ENCODE peak calls at places on chromosomes 2 and 18, in four cellular contexts. One of them, this sample, is unnamed.

GRCh38 chr2:71631411-71631931 is 178.1 kb downstream of the DYSF start:
- DNase-seq in HCT116: no peak
- DNase-seq in heart right ventricle: no peak
- DNase-seq in iPS DF 6.9: no peak
- DNase-seq in this sample: no peak

GRCh38 chr2:132669854-132670103 is 226 bp downstream of the LYPD1 start:
- DNase-seq in iPS DF 6.9: no peak
- DNase-seq in HCT116: no peak
- DNase-seq in heart right ventricle: no peak
- DNase-seq in this sample: no peak

GRCh38 chr2:230983566-230983965 is 12.4 kb upstream of the SPATA3 start:
- DNase-seq in iPS DF 6.9: no peak
- DNase-seq in HCT116: no peak
- DNase-seq in heart right ventricle: no peak
- DNase-seq in this sample: no peak

GRCh38 chr2:163711244-163711643 is 24.6 kb downstream of the FIGN start:
- DNase-seq in heart right ventricle: no peak
- DNase-seq in iPS DF 6.9: no peak
- DNase-seq in HCT116: no peak
- DNase-seq in this sample: no peak

GRCh38 chr2:100272848-100273329 is 49.4 kb downstream of the LONRF2 start:
- DNase-seq in HCT116: no peak
- DNase-seq in heart right ventricle: peak; percentile 36
- DNase-seq in iPS DF 6.9: no peak
- DNase-seq in this sample: no peak

GRCh38 chr2:43759195-43759594 is 14.6 kb upstream of the DYNC2LI1 start:
- DNase-seq in heart right ventricle: no peak
- DNase-seq in iPS DF 6.9: no peak
- DNase-seq in HCT116: peak; percentile 23
- DNase-seq in this sample: peak; percentile 17

GRCh38 chr2:241130316-241130715 is 19.0 kb downstream of the PASK start:
- DNase-seq in HCT116: no peak
- DNase-seq in iPS DF 6.9: no peak
- DNase-seq in heart right ventricle: no peak
- DNase-seq in this sample: no peak

GRCh38 chr2:174337337-174338154 is 2.8 kb downstream of the SP9 start:
- DNase-seq in iPS DF 6.9: no peak
- DNase-seq in HCT116: no peak
- DNase-seq in heart right ventricle: no peak
- DNase-seq in this sample: peak; percentile 31

GRCh38 chr2:136086253-136087016 is 31.5 kb downstream of the CXCR4 start:
- DNase-seq in HCT116: no peak
- DNase-seq in iPS DF 6.9: no peak
- DNase-seq in heart right ventricle: no peak
- DNase-seq in this sample: no peak

GRCh38 chr2:172242968-172243367 is 140.3 kb upstream of the DLX2 start:
- DNase-seq in HCT116: no peak
- DNase-seq in iPS DF 6.9: no peak
- DNase-seq in heart right ventricle: no peak
- DNase-seq in this sample: no peak

GRCh38 chr2:219689676-219690628 is 62.5 kb downstream of the SLC4A3 start:
- DNase-seq in HCT116: no peak
- DNase-seq in heart right ventricle: no peak
- DNase-seq in iPS DF 6.9: no peak
- DNase-seq in this sample: peak; percentile 31

GRCh38 chr2:236608308-236608564 is 38.6 kb downstream of the ACKR3 start:
- DNase-seq in HCT116: no peak
- DNase-seq in iPS DF 6.9: no peak
- DNase-seq in heart right ventricle: no peak
- DNase-seq in this sample: no peak

GRCh38 chr18:25561923-25562322 is 210.0 kb upstream of the ZNF521 start:
- DNase-seq in HCT116: no peak
- DNase-seq in heart right ventricle: no peak
- DNase-seq in iPS DF 6.9: peak; percentile 11
- DNase-seq in this sample: peak; percentile 7

GRCh38 chr2:215590353-215590752 is 154.5 kb upstream of the FN1 start:
- DNase-seq in HCT116: no peak
- DNase-seq in heart right ventricle: no peak
- DNase-seq in iPS DF 6.9: no peak
- DNase-seq in this sample: peak; percentile 6

GRCh38 chr2:181170256-181170655 is 189.9 kb downstream of the UBE2E3 start:
- DNase-seq in HCT116: no peak
- DNase-seq in heart right ventricle: no peak
- DNase-seq in iPS DF 6.9: no peak
- DNase-seq in this sample: no peak

GRCh38 chr2:119699016-119699606 is 20.1 kb downstream of the TMEM177 start:
- DNase-seq in iPS DF 6.9: no peak
- DNase-seq in HCT116: no peak
- DNase-seq in heart right ventricle: no peak
- DNase-seq in this sample: no peak

GRCh38 chr2:45269149-45269793 is 260.0 kb upstream of the SIX2 start:
- DNase-seq in heart right ventricle: no peak
- DNase-seq in iPS DF 6.9: no peak
- DNase-seq in HCT116: no peak
- DNase-seq in this sample: peak; percentile 28

GRCh38 chr18:43396266-43396665 is 119.0 kb upstream of the SYT4 start:
- DNase-seq in HCT116: no peak
- DNase-seq in heart right ventricle: no peak
- DNase-seq in iPS DF 6.9: peak; percentile 5
- DNase-seq in this sample: no peak

GRCh38 chr2:58852905-58853304 is 611.8 kb upstream of the FANCL start:
- DNase-seq in HCT116: no peak
- DNase-seq in iPS DF 6.9: no peak
- DNase-seq in heart right ventricle: no peak
- DNase-seq in this sample: no peak

GRCh38 chr2:202033317-202034248 is at the start of gene FZD7:
- DNase-seq in HCT116: peak; percentile 77
- DNase-seq in iPS DF 6.9: no peak
- DNase-seq in heart right ventricle: peak; percentile 93
- DNase-seq in this sample: peak; percentile 93

GRCh38 chr2:74917702-74918619 is 40.5 kb upstream of the POLE4 start:
- DNase-seq in heart right ventricle: no peak
- DNase-seq in HCT116: no peak
- DNase-seq in iPS DF 6.9: no peak
- DNase-seq in this sample: peak; percentile 19

DNA sequence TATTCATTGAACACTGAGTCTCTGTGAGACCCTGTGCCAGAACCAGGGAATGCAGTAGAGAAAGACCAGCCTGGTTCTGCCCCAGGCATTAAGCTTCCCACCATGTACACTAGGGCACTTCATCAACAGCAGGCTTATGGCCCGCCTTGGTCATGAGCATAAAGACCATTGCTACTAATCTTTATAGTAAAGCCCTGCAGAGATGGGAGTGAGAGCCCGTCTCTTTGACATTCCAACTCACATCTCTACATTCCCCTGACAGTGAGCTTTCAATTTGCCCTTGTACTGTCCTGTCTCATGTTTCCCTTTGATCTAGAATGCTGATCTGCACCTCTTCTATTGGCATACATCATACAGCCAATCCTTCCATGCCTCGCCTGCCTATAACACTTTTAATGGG is 211.8 kb upstream of the ARL4C start:
- DNase-seq in iPS DF 6.9: no peak
- DNase-seq in HCT116: no peak
- DNase-seq in heart right ventricle: no peak
- DNase-seq in this sample: no peak
- H3K4me3 ChIP-seq in iPS DF 6.9: no peak overlapping the region
- H3K4me3 ChIP-seq in HCT116: no peak overlapping the region
- H3K4me3 ChIP-seq in heart right ventricle: no peak overlapping the region
- H3K4me3 ChIP-seq in this sample: no peak overlapping the region

DNA sequence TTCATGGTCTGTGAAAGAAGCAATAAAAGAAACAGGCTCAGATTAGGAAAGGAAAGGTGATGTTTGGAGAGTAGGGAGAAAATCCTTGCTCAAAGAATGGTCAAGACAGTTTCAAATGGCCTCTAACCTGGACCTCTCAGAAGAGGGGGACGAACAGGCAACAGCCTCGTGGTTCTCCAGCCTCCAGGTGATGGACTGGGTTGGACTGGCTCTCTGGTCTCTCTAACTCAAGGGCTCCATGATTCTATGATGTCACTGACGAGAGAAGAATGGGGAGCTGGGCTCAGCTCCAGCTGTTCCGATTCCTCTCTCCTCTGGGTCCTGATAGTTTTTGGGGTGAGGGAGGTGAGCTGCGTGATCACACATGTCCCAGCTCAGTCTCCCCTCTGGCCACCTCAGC is at the start of gene C2orf74:
- DNase-seq in HCT116: no peak
- DNase-seq in iPS DF 6.9: no peak
- DNase-seq in heart right ventricle: no peak
- DNase-seq in this sample: no peak
- H3K36me3 ChIP-seq in HCT116: no peaks in the 10 kb centered on the region
- H3K36me3 ChIP-seq in iPS DF 6.9: peaks cover 4% of the 10 kb centered on the region
- H3K36me3 ChIP-seq in heart right ventricle: peaks cover 26% of the 10 kb centered on the region
- H3K36me3 ChIP-seq in this sample: peaks cover 45% of the 10 kb centered on the region

GRCh38 chr2:4368907-4369306 is 665.5 kb downstream of the DCDC2C start:
- DNase-seq in HCT116: no peak
- DNase-seq in iPS DF 6.9: no peak
- DNase-seq in heart right ventricle: no peak
- DNase-seq in this sample: no peak
- H3K9me3 ChIP-seq in HCT116: peaks cover 21% of the 10 kb centered on the region
- H3K9me3 ChIP-seq in iPS DF 6.9: no peaks in the 10 kb centered on the region
- H3K9me3 ChIP-seq in heart right ventricle: peaks cover 50% of the 10 kb centered on the region
- H3K9me3 ChIP-seq in this sample: no peaks in the 10 kb centered on the region

GRCh38 chr18:303578-303977 is 35.7 kb upstream of the THOC1 start:
- DNase-seq in heart right ventricle: no peak
- DNase-seq in iPS DF 6.9: no peak
- DNase-seq in HCT116: no peak
- DNase-seq in this sample: no peak

GRCh38 chr18:304887-305529 is 37.2 kb upstream of the THOC1 start:
- DNase-seq in heart right ventricle: no peak
- DNase-seq in iPS DF 6.9: no peak
- DNase-seq in HCT116: no peak
- DNase-seq in this sample: peak; percentile 41

GRCh38 chr18:306608-307255 is 38.9 kb upstream of the THOC1 start:
- DNase-seq in iPS DF 6.9: no peak
- DNase-seq in HCT116: no peak
- DNase-seq in heart right ventricle: no peak
- DNase-seq in this sample: no peak

GRCh38 chr18:302097-302496 is 34.2 kb upstream of the THOC1 start:
- DNase-seq in heart right ventricle: no peak
- DNase-seq in iPS DF 6.9: no peak
- DNase-seq in HCT116: no peak
- DNase-seq in this sample: no peak

DNA sequence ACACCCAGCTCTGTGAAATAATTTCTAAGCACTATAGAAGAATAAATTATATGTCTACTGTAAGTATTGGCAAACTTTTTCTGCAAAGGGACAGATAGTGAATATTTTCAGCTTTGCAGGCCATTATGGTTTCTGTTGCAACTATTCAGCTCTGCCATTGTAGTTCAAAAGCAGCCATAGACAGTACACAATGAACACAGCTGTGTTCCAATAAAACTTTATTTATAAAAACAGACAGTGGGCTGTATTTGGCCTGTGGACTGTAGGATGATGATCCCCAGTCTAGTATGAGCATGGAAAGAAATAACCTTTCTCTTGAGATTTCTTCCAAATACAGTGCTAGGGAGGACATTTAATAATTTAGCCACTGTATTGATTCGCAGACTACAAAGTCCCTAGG is 35.2 kb upstream of the THOC1 start:
- DNase-seq in iPS DF 6.9: no peak
- DNase-seq in heart right ventricle: no peak
- DNase-seq in HCT116: no peak
- DNase-seq in this sample: no peak
- H3K4me3 ChIP-seq in iPS DF 6.9: no peak overlapping the region
- H3K4me3 ChIP-seq in heart right ventricle: no peak overlapping the region
- H3K4me3 ChIP-seq in HCT116: no peak overlapping the region
- H3K4me3 ChIP-seq in this sample: no peak overlapping the region

DNA sequence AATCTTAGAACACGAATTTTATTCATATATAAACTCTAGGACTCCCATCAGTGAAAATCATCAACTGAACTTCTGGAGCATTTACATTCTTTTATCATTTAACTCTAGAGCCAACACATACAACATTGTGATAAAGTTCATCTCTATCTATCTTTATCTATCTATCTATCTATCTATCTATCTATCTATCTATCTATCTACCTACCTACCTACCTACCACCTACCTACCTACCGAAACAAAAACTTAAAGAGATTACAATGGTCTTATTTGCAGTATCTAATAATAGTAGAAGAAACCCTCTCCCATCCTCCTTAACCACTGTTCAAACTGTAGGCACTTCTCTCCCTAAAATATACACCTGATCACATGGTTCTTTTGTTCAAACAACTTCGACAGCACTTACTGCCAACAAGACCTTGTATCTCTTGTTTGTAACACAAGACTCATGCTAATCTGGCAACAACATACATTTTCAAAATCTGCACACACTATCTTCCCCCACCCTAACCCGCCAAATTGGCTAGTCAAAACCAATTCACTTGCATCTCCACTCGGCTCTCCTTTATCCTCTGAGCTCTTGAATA is 68.9 kb downstream of the GORASP2 start:
- DNase-seq in iPS DF 6.9: no peak
- DNase-seq in heart right ventricle: no peak
- DNase-seq in HCT116: no peak
- DNase-seq in this sample: no peak
- H3K36me3 ChIP-seq in iPS DF 6.9: no peaks in the 10 kb centered on the region
- H3K36me3 ChIP-seq in heart right ventricle: peaks cover 9% of the 10 kb centered on the region
- H3K36me3 ChIP-seq in HCT116: peaks cover 8% of the 10 kb centered on the region
- H3K36me3 ChIP-seq in this sample: peaks cover 14% of the 10 kb centered on the region

GRCh38 chr18:78517328-78517727 is 462.3 kb upstream of the SALL3 start:
- DNase-seq in iPS DF 6.9: no peak
- DNase-seq in heart right ventricle: no peak
- DNase-seq in HCT116: no peak
- DNase-seq in this sample: no peak
- H3K9me3 ChIP-seq in iPS DF 6.9: no peaks in the 10 kb centered on the region
- H3K9me3 ChIP-seq in heart right ventricle: no peaks in the 10 kb centered on the region
- H3K9me3 ChIP-seq in HCT116: peaks cover 11% of the 10 kb centered on the region
- H3K9me3 ChIP-seq in this sample: no peaks in the 10 kb centered on the region

DNA sequence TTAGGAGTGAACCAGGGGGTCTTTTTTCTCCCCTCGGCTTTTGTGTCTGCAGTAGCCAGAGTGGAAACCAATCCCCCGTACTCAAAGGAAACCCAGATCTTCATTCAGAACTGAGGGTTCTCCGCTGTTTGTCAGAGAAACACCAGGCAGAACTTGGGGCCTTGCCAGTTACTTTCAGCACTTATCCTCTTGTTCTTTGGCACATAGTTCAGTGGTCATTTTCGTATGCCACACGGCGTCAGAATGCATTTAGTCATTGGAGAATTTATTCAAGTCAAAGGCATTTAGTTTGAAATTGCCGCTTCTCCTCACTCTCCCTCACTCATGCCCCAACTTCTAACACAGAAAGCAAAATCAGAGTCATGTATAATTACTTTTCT is 102.9 kb downstream of the CABLES1 start:
- DNase-seq in iPS DF 6.9: no peak
- DNase-seq in heart right ventricle: no peak
- DNase-seq in HCT116: no peak
- DNase-seq in this sample: peak; percentile 64
- H3K4me3 ChIP-seq in iPS DF 6.9: no peak overlapping the region
- H3K4me3 ChIP-seq in heart right ventricle: peak overlapping the region; percentile 45
- H3K4me3 ChIP-seq in HCT116: no peak overlapping the region
- H3K4me3 ChIP-seq in this sample: no peak overlapping the region

This sample was measured in MG63.